ENCODE peak calls at places on chromosomes 3 and 15, in eight cellular contexts. K is fibroblast of mammary gland; O is cardiac fibroblast; I is foreskin fibroblast; Z is naive thymus-derived CD4-positive, alpha-beta T cell; J is adipocyte; P is hepatocyte; R is brain microvascular endothelial cell. V is an unnamed sample.

GRCh38 chr3:13235079-13235478 is 161.8 kb upstream of the IQSEC1 start:
- DNase-seq in K (no peak), O (no peak), I (no peak), Z (no peak), J (no peak), P (no peak), R (no peak), V (no peak)

GRCh38 chr3:24428470-24428869 is 66.2 kb downstream of the THRB start:
- DNase-seq in K (no peak), O (no peak), I (no peak), Z (no peak), J (no peak), P (no peak), R (no peak), V (no peak)

GRCh38 chr15:80242132-80242769 is 9.8 kb downstream of the CTXND1 start:
- DNase-seq in K (peak; percentile 31), O (peak; percentile 58), I (peak; percentile 26), Z (no peak), J (peak; percentile 24), P (peak; percentile 38), R (no peak), V (peak; percentile 36)

GRCh38 chr15:100740105-100740504 is 137.7 kb downstream of the ASB7 start:
- DNase-seq in K (peak; percentile 51), O (no peak), I (peak; percentile 70), Z (no peak), J (peak; percentile 73), P (no peak), R (no peak), V (no peak)

GRCh38 chr3:46848271-46849097 is 14.8 kb downstream of the MYL3 start:
- DNase-seq in K (peak; percentile 91), O (peak; percentile 96), I (peak; percentile 51), Z (no peak), J (peak; percentile 27), P (peak; percentile 46), R (peak; percentile 69), V (no peak)

GRCh38 chr15:25743909-25744275 is 119.2 kb downstream of the ATP10A start:
- DNase-seq in K (no peak), O (no peak), I (no peak), Z (no peak), J (no peak), P (no peak), R (no peak), V (no peak)

GRCh38 chr3:82815417-82816058 is 1054.1 kb upstream of the GBE1 start:
- DNase-seq in K (no peak), O (no peak), I (no peak), Z (no peak), J (no peak), P (no peak), R (no peak), V (no peak)

GRCh38 chr3:24683090-24683489 is 188.4 kb upstream of the THRB start:
- DNase-seq in K (peak; percentile 62), O (peak; percentile 36), I (peak; percentile 31), Z (no peak), J (peak; percentile 56), P (no peak), R (no peak), V (peak; percentile 7)

GRCh38 chr3:67048067-67048715 is 50.1 kb downstream of the KBTBD8 start:
- DNase-seq in K (no peak), O (no peak), I (no peak), Z (no peak), J (no peak), P (no peak), R (no peak), V (no peak)

GRCh38 chr3:79016587-79017380 is 751.0 kb downstream of the ROBO1 start:
- DNase-seq in K (peak; percentile 54), O (no peak), I (peak; percentile 43), Z (no peak), J (peak; percentile 61), P (no peak), R (no peak), V (no peak)

GRCh38 chr15:73630030-73630429 is 3.2 kb downstream of the NPTN start:
- DNase-seq in K (no peak), O (no peak), I (no peak), Z (no peak), J (peak; percentile 35), P (no peak), R (no peak), V (no peak)

GRCh38 chr3:98799479-98799878 is 36.3 kb downstream of the ST3GAL6 start:
- DNase-seq in K (no peak), O (no peak), I (no peak), Z (no peak), J (no peak), P (no peak), R (no peak), V (no peak)

GRCh38 chr15:66849393-66849745 is 147.3 kb downstream of the SMAD6 start:
- DNase-seq in K (no peak), O (no peak), I (no peak), Z (no peak), J (no peak), P (no peak), R (no peak), V (no peak)

GRCh38 chr3:38549957-38550840 is 54.1 kb downstream of the EXOG start:
- DNase-seq in K (no peak), O (no peak), I (no peak), Z (no peak), J (no peak), P (no peak), R (no peak), V (no peak)

GRCh38 chr3:127678611-127679533 is 6.1 kb downstream of the ABTB1 start:
- DNase-seq in K (no peak), O (no peak), I (no peak), Z (no peak), J (no peak), P (no peak), R (no peak), V (no peak)

GRCh38 chr15:25375557-25375956 is 63.3 kb downstream of the UBE3A start:
- DNase-seq in K (no peak), O (peak; percentile 46), I (no peak), Z (no peak), J (no peak), P (no peak), R (no peak), V (no peak)

GRCh38 chr3:63874769-63875168 is 11.1 kb downstream of the ATXN7 start:
- DNase-seq in K (no peak), O (no peak), I (no peak), Z (no peak), J (no peak), P (no peak), R (no peak), V (no peak)

GRCh38 chr15:47754312-47754711 is 37.0 kb downstream of the SEMA6D start:
- DNase-seq in K (peak; percentile 3), O (no peak), I (no peak), Z (no peak), J (no peak), P (no peak), R (no peak), V (no peak)

GRCh38 chr3:24128195-24129005 is 183.3 kb downstream of the NR1D2 start:
- DNase-seq in K (peak; percentile 90), O (peak; percentile 86), I (peak; percentile 90), Z (no peak), J (peak; percentile 95), P (no peak), R (no peak), V (peak; percentile 35)

GRCh38 chr15:31197497-31198414 is 96.2 kb upstream of the TRPM1 start:
- DNase-seq in K (peak; percentile 29), O (peak; percentile 23), I (peak; percentile 39), Z (no peak), J (peak; percentile 20), P (peak; percentile 54), R (no peak), V (no peak)

DNA sequence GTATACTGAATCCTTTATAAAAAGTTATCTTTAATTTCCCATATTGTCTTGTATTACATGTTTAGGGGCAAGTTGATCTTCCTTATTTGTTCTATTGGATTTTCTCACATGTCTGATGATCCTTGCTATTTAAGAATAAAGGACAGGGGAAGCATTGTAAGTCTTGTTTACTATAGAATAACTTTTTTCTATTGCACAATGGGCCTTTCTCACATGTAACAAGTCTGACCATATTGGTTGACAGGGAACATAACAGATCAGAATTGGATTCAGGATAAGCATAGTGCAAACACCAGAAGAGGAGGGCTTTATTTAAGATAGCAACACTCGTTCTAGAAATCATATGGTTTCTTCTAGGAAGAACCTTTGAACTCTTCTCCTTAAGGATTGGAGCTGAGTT is 257.9 kb upstream of the RBMS3 start:
- DNase-seq in K (no peak), O (no peak), I (no peak), Z (no peak), J (no peak), P (no peak), R (no peak), V (no peak)
- H3K4me3 ChIP-seq in K (no peak overlapping the region), O (no peak overlapping the region), I (no peak overlapping the region), Z (no peak overlapping the region), J (no peak overlapping the region), P (no peak overlapping the region), R (no peak overlapping the region), V (no peak overlapping the region)

DNA sequence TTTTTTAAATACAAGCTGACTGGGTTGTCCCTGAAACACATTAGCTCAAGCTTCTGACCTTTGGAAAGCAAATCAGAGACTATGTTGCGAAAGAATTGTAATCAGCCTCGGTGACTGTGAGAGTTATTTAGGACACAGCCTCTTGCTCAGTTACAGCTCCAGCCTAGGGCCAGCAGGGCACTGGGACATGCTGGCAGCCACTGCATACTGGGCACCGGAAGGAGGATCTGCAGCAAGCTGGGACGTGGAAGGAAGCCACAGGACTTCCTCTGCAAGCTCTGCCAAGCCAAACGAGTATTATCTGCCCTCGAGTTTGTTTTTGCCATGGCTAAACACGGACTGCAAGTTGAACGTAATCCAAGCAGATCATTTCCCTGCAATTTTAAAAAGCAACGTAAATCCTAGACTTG is 24.4 kb upstream of the COPG1 start:
- DNase-seq in K (peak; percentile 78), O (peak; percentile 88), I (peak; percentile 89), Z (no peak), J (peak; percentile 91), P (peak; percentile 61), R (peak; percentile 58), V (peak; percentile 96)
- H3K4me3 ChIP-seq in K (peak overlapping the region; percentile 23), O (no peak overlapping the region), I (no peak overlapping the region), Z (no peak overlapping the region), J (peak overlapping the region; percentile 68), P (no peak overlapping the region), R (no peak overlapping the region), V (no peak overlapping the region)

DNA sequence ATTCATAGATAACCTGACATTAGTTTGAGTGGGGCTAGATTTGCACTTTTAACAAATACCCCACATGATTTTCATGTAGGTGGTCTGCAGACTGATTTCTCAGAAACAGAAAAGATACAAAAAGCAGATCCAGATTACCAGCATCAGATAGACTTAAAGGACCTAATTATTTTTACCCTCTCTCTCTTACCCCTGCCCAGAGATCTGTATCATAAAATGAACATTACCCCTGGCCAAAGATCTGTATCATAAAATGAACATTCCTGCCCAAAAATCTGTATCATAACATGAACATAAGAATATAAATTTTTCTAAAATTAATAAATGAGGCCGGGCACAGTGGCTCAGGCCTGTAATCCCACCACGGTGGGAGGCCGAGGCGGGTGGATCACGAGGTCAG is 14.6 kb upstream of the TRPC1 start:
- DNase-seq in K (no peak), O (no peak), I (no peak), Z (no peak), J (no peak), P (no peak), R (no peak), V (no peak)
- H3K4me3 ChIP-seq in K (no peak overlapping the region), O (no peak overlapping the region), I (no peak overlapping the region), Z (no peak overlapping the region), J (no peak overlapping the region), P (no peak overlapping the region), R (no peak overlapping the region), V (no peak overlapping the region)

DNA sequence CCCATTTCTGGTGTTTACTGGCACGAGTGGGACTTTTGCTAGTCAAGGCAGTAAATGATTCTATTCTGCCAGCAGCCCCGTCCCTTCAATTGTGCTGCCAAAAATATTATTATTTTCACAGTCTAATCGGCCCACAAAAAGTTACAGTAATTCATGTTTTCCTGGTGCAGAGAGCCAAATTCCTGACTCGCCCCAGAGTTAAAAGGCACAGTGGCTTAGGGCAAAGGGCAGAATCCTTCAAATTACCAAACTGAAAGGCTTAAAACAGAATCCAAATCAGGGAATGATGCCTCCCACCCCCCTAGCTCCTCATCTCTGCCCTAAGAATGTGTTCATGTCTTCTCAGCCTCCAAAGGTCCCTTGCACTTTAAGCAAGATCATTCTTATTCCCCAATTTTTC is 477.8 kb upstream of the PROK2 start:
- DNase-seq in K (no peak), O (no peak), I (no peak), Z (no peak), J (no peak), P (no peak), R (no peak), V (no peak)
- H3K4me3 ChIP-seq in K (no peak overlapping the region), O (no peak overlapping the region), I (no peak overlapping the region), Z (no peak overlapping the region), J (peak overlapping the region; percentile 13), P (no peak overlapping the region), R (no peak overlapping the region), V (no peak overlapping the region)

V was measured in small intestine.